ENCODE peak calls at places on chromosomes 1 and 21, in nine cellular contexts. N, P, T, S, D, V, E, M and U are unnamed samples.

GRCh38 chr1:168159251-168159650 is 19.5 kb upstream of the TIPRL start:
- DNase-seq in N (no peak), P (no peak), T (no peak), S (no peak), D (no peak), V (no peak), E (no peak), M (no peak), U (no peak)

GRCh38 chr1:89989791-89990190 is 5.1 kb upstream of the ZNF326 start:
- DNase-seq in N (no peak), P (no peak), T (no peak), S (no peak), D (no peak), V (no peak), E (no peak), M (no peak), U (no peak)

GRCh38 chr1:39754026-39754569 is 15.4 kb downstream of the PPIE start:
- DNase-seq in N (no peak), P (peak; percentile 61), T (no peak), S (no peak), D (no peak), V (no peak), E (no peak), M (no peak), U (no peak)

GRCh38 chr1:181911715-181912114 is 149.8 kb downstream of the ZNF648 start:
- DNase-seq in N (no peak), P (no peak), T (no peak), S (no peak), D (no peak), V (no peak), E (no peak), M (no peak), U (no peak)

GRCh38 chr21:40176732-40177131 is 309.5 kb downstream of the PCP4 start:
- DNase-seq in N (no peak), P (no peak), T (no peak), S (no peak), D (no peak), V (no peak), E (no peak), M (no peak), U (no peak)

GRCh38 chr1:84301759-84302380 is 362 bp downstream of the SAMD13 start:
- DNase-seq in N (no peak), P (no peak), T (no peak), S (no peak), D (no peak), V (no peak), E (no peak), M (no peak), U (no peak)

GRCh38 chr1:41619511-41620364 is 135.3 kb upstream of the EDN2 start:
- DNase-seq in N (no peak), P (no peak), T (no peak), S (no peak), D (no peak), V (no peak), E (no peak), M (no peak), U (no peak)

GRCh38 chr1:229756666-229757065 is 130.6 kb downstream of the URB2 start:
- DNase-seq in N (no peak), P (peak; percentile 54), T (no peak), S (no peak), D (no peak), V (no peak), E (no peak), M (no peak), U (no peak)

GRCh38 chr21:43355925-43356289 is 71.0 kb downstream of the SIK1 start:
- DNase-seq in N (no peak), P (no peak), T (no peak), S (no peak), D (no peak), V (no peak), E (no peak), M (no peak), U (no peak)

GRCh38 chr1:205283270-205284147 is 38.0 kb downstream of the NUAK2 start:
- DNase-seq in N (no peak), P (no peak), T (no peak), S (no peak), D (no peak), V (no peak), E (no peak), M (no peak), U (no peak)

GRCh38 chr21:39063517-39063916 is 119.7 kb downstream of the PSMG1 start:
- DNase-seq in N (no peak), P (no peak), T (no peak), S (no peak), D (no peak), V (no peak), E (no peak), M (no peak), U (no peak)

GRCh38 chr1:88375977-88376376 is 308.1 kb upstream of the PKN2 start:
- DNase-seq in N (no peak), P (no peak), T (no peak), S (no peak), D (no peak), V (no peak), E (no peak), M (no peak), U (no peak)

GRCh38 chr21:42062543-42063022 is 8.5 kb upstream of the UMODL1 start:
- DNase-seq in N (no peak), P (no peak), T (no peak), S (peak; percentile 52), D (no peak), V (no peak), E (peak; percentile 56), M (no peak), U (peak; percentile 39)

GRCh38 chr1:6507037-6507428 is 15.6 kb upstream of the PLEKHG5 start:
- DNase-seq in N (no peak), P (no peak), T (no peak), S (peak; percentile 40), D (no peak), V (no peak), E (no peak), M (no peak), U (no peak)

GRCh38 chr1:235408503-235408960 is 41.3 kb downstream of the TBCE start:
- DNase-seq in N (no peak), P (no peak), T (peak; percentile 37), S (no peak), D (peak; percentile 25), V (peak; percentile 33), E (no peak), M (no peak), U (no peak)

GRCh38 chr21:32212116-32212515 is 66.7 kb downstream of the MIS18A start:
- DNase-seq in N (no peak), P (no peak), T (no peak), S (no peak), D (no peak), V (no peak), E (no peak), M (no peak), U (no peak)

DNA sequence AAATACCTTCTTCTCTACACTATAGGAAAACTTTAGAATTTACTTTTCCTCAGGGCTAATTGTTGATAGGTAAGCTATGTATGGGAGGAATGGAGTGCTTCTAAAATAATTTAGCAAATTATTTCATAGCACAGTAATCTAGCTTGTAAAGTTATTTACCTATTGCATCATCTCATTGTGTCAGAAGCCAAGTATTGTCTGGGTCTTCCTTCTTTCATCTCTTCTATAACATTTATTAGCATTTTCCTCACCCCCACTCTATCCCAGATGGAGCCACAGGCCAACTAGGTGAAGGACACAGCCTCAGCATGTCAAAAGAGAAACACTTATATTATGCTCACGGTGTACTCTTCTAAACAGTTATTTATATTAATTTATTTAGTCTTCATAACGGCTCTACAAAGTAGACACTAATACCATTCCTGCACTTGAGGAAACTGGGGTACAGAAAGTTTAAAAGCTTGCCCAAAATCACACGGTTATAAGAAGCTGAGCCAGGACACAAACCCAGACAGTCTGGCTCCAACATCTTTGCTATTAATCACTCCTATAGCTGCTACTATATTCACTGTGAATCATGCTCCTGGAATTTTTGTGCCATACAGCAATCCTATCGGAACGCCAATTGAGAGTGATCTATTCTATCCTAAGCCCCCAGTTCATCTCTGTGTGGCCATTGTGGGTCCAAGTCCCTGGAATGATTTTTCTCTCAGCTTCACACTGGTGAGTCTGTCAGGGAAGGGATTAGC is 43.1 kb downstream of the OR10J5 start:
- DNase-seq in N (no peak), P (no peak), T (no peak), S (no peak), D (no peak), V (peak; percentile 58), E (no peak), M (no peak), U (no peak)
- TF ChIP-seq POLR2A in N (no peak), P (no peak), T (no peak), S (no peak), D (no peak), V (no peak), E (no peak), M (no peak), U (no peak)

GRCh38 chr1:93623875-93624274 is 57.8 kb downstream of the BCAR3 start:
- DNase-seq in N (no peak), P (peak; percentile 77), T (no peak), S (no peak), D (no peak), V (no peak), E (no peak), M (no peak), U (no peak)

GRCh38 chr1:93625582-93626327 is 55.9 kb downstream of the BCAR3 start:
- DNase-seq in N (peak; percentile 46), P (peak; percentile 93), T (no peak), S (peak; percentile 66), D (no peak), V (no peak), E (no peak), M (no peak), U (no peak)

GRCh38 chr1:93621246-93621645 is 60.4 kb downstream of the BCAR3 start:
- DNase-seq in N (no peak), P (no peak), T (no peak), S (no peak), D (no peak), V (no peak), E (no peak), M (no peak), U (no peak)

GRCh38 chr1:93620841-93621210 is 60.8 kb downstream of the BCAR3 start:
- DNase-seq in N (no peak), P (no peak), T (peak; percentile 48), S (no peak), D (peak; percentile 63), V (no peak), E (peak; percentile 68), M (no peak), U (no peak)

GRCh38 chr1:93623436-93623835 is 58.2 kb downstream of the BCAR3 start:
- DNase-seq in N (no peak), P (no peak), T (no peak), S (no peak), D (no peak), V (no peak), E (no peak), M (no peak), U (no peak)
- H3K27ac ChIP-seq in N (no peak overlapping the region), P (no peak overlapping the region), T (no peak overlapping the region), S (no peak overlapping the region), D (no peak overlapping the region), V (peak overlapping the region; percentile 50), E (no peak overlapping the region), M (no peak overlapping the region), U (no peak overlapping the region)

GRCh38 chr1:183821309-183822080 is 16.6 kb downstream of the RGL1 start:
- DNase-seq in N (no peak), P (no peak), T (no peak), S (no peak), D (no peak), V (no peak), E (no peak), M (no peak), U (no peak)
- H3K4me1 ChIP-seq in N (no peaks in the 10 kb centered on the region), P (peaks cover 9% of the 10 kb centered on the region), T (no peaks in the 10 kb centered on the region), S (peaks cover 51% of the 10 kb centered on the region), D (no peaks in the 10 kb centered on the region), V (peaks cover 16% of the 10 kb centered on the region), E (no peaks in the 10 kb centered on the region), M (peaks cover 18% of the 10 kb centered on the region), U (peaks cover 15% of the 10 kb centered on the region)

GRCh38 chr1:111214086-111214801 is 13.3 kb upstream of the CHI3L2 start:
- DNase-seq in N (no peak), P (peak; percentile 13), T (no peak), S (no peak), D (no peak), V (no peak), E (no peak), M (no peak), U (no peak)
- TF ChIP-seq POLR2A in N (no peak), P (no peak), T (no peak), S (no peak), D (no peak), V (no peak), E (no peak), M (no peak), U (no peak)